ENCODE peak calls at places on chromosome 21, in seven cellular contexts. W is choroid plexus epithelial cell, M is bronchial epithelial cell, H is neural progenitor cell, S is AG04450, Q is tibial artery, A is IMR-90. V is an unnamed sample.

GRCh38 chr21:36310016-36310415 is 10.0 kb upstream of the MORC3 start:
- DNase-seq in S (no peak), A (no peak), H (no peak), W (no peak), M (no peak), Q (no peak), V (no peak)

GRCh38 chr21:43772368-43772870 is 3.7 kb downstream of the CSTB start:
- DNase-seq in M (no peak), S (no peak), Q (no peak), A (no peak), H (no peak), W (no peak), V (no peak)

GRCh38 chr21:35384375-35384774 is 335.3 kb upstream of the RUNX1 start:
- DNase-seq in A (no peak), M (no peak), H (no peak), Q (no peak), S (no peak), W (no peak), V (no peak)

GRCh38 chr21:36767096-36767495 is 68.2 kb downstream of the SIM2 start:
- DNase-seq in S (no peak), H (no peak), A (no peak), W (no peak), Q (no peak), M (no peak), V (no peak)

GRCh38 chr21:41142051-41142795 is 25.7 kb upstream of the BACE2 start:
- DNase-seq in Q (peak; percentile 72), A (peak; percentile 47), W (peak; percentile 12), M (peak; percentile 82), H (peak; percentile 21), S (peak; percentile 6), V (no peak)

GRCh38 chr21:24375201-24375600 is 1232.1 kb downstream of the MRPL39 start:
- DNase-seq in W (no peak), Q (no peak), M (no peak), A (no peak), H (no peak), S (no peak), V (no peak)

GRCh38 chr21:15051652-15052554 is 12.9 kb downstream of the NRIP1 start:
- DNase-seq in H (no peak), M (no peak), W (peak; percentile 53), A (peak; percentile 47), S (no peak), Q (no peak), V (no peak)

GRCh38 chr21:27001526-27001925 is 34.6 kb upstream of the ADAMTS5 start:
- DNase-seq in S (no peak), M (no peak), H (no peak), W (no peak), Q (no peak), A (no peak), V (no peak)

GRCh38 chr21:26881504-26882228 is 36.5 kb upstream of the ADAMTS1 start:
- DNase-seq in M (peak; percentile 23), Q (no peak), W (peak; percentile 62), A (peak; percentile 39), S (peak; percentile 8), H (peak; percentile 17), V (no peak)

GRCh38 chr21:42081931-42082381 is 10.8 kb downstream of the UMODL1 start:
- DNase-seq in H (no peak), M (no peak), S (no peak), Q (no peak), W (no peak), A (no peak), V (no peak)

GRCh38 chr21:42238185-42238934 is 19.4 kb downstream of the ABCG1 start:
- DNase-seq in A (no peak), W (no peak), Q (no peak), S (no peak), H (no peak), M (peak; percentile 35), V (no peak)

GRCh38 chr21:37072239-37072987 is 458 bp downstream of the PIGP start:
- DNase-seq in W (peak; percentile 90), S (no peak), Q (no peak), A (peak; percentile 89), H (peak; percentile 85), M (peak; percentile 54), V (no peak)

GRCh38 chr21:41562101-41563000 is 54.4 kb upstream of the TMPRSS2 start:
- DNase-seq in H (no peak), M (no peak), W (no peak), Q (no peak), A (no peak), S (no peak), V (no peak)

GRCh38 chr21:36889401-36889800 is 77.1 kb downstream of the HLCS start:
- DNase-seq in W (no peak), S (no peak), H (no peak), Q (no peak), M (no peak), A (no peak), V (no peak)

GRCh38 chr21:41752231-41752681 is 14.6 kb downstream of the RIPK4 start:
- DNase-seq in H (no peak), M (peak; percentile 84), S (no peak), W (peak; percentile 17), A (peak; percentile 64), Q (no peak), V (no peak)

GRCh38 chr21:37139902-37140301 is 66.8 kb downstream of the TTC3 start:
- DNase-seq in Q (no peak), W (peak; percentile 83), H (peak; percentile 87), S (no peak), M (no peak), A (peak; percentile 71), V (no peak)

GRCh38 chr21:22438428-22439086 is 1440.3 kb downstream of the NCAM2 start:
- DNase-seq in S (no peak), A (no peak), H (no peak), M (no peak), W (no peak), Q (no peak), V (no peak)
- TF ChIP-seq CTCF in S (no peak), A (no peak), H (peak; percentile 12), M (no peak), W (no peak), Q (no peak), V (no peak)

DNA sequence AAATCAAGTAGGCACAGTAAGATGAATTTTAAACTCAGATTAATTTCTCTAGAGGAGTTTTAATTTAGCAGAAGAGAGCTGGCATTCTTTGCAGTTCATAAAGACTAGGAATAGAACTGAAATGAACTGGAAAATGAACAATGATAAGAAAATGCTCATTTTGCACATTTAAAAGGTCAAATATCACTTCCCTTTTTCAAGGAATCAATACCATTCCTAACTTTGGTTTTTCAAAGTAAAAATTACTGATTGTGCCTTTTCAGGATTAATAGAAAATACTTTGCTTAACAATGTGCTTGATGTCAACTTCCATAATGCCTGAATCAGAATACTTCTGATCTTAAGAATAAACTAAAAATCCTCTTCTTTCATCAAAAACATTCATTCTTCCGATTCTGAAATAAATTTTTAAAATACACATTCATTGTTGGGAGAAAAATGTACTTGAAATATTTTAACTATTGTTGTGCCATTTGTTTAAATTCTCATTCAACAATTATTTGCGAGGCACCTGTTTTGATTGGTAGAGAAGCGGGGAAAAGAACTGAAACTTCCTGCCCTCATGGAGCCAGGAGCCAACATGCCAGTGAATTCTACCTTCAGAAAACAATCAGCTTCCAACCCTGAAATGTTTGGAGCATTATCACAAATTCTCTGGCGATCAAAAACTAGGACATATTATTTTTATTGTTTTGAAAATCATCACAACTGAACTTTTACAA is 2.1 kb downstream of the SCAF4 start:
- DNase-seq in S (no peak), H (no peak), M (no peak), W (no peak), A (no peak), Q (no peak), V (no peak)
- H3K4me3 ChIP-seq in S (peak overlapping the region; percentile 75), H (peak overlapping the region; percentile 99), M (no peak overlapping the region), W (peak overlapping the region; percentile 85), A (peak overlapping the region; percentile 92), Q (peak overlapping the region; percentile 83), V (peak overlapping the region; percentile 86)

GRCh38 chr21:25424674-25425073 is 182.6 kb downstream of the MRPL39 start:
- DNase-seq in W (no peak), M (no peak), A (no peak), S (no peak), Q (no peak), H (no peak), V (no peak)

GRCh38 chr21:25420831-25421230 is 186.4 kb downstream of the MRPL39 start:
- DNase-seq in W (no peak), H (no peak), A (no peak), Q (no peak), S (no peak), M (no peak), V (no peak)

GRCh38 chr21:25422610-25423608 is 184.4 kb downstream of the MRPL39 start:
- DNase-seq in H (no peak), M (no peak), W (no peak), Q (no peak), S (no peak), A (no peak), V (no peak)

GRCh38 chr21:25424045-25424444 is 183.2 kb downstream of the MRPL39 start:
- DNase-seq in A (no peak), S (no peak), Q (no peak), H (no peak), M (no peak), W (no peak), V (peak; percentile 53)

GRCh38 chr21:25421327-25422028 is 185.8 kb downstream of the MRPL39 start:
- DNase-seq in H (peak; percentile 77), A (peak; percentile 68), Q (no peak), S (peak; percentile 21), M (peak; percentile 4), W (peak; percentile 82), V (peak; percentile 86)
- TF ChIP-seq CTCF in H (peak; percentile 75), A (peak; percentile 61), Q (peak; percentile 19), S (peak; percentile 66), M (peak; percentile 31), W (peak; percentile 81), V (peak; percentile 76)

GRCh38 chr21:45974073-45975016 is 7.2 kb upstream of the COL6A1 start:
- DNase-seq in H (peak; percentile 70), W (peak; percentile 78), M (no peak), Q (peak; percentile 87), A (peak; percentile 82), S (no peak), V (no peak)

GRCh38 chr21:45972716-45973474 is 8.7 kb upstream of the COL6A1 start:
- DNase-seq in S (peak; percentile 88), M (no peak), H (peak; percentile 61), A (peak; percentile 92), Q (peak; percentile 82), W (peak; percentile 90), V (no peak)

GRCh38 chr21:45976666-45977335 is 4.8 kb upstream of the COL6A1 start:
- DNase-seq in W (no peak), H (no peak), S (no peak), Q (no peak), M (no peak), A (no peak), V (no peak)

GRCh38 chr21:45973475-45974072 is 8.0 kb upstream of the COL6A1 start:
- DNase-seq in A (peak; percentile 87), Q (peak; percentile 91), S (no peak), H (peak; percentile 85), M (peak; percentile 7), W (peak; percentile 94), V (peak; percentile 18)

DNA sequence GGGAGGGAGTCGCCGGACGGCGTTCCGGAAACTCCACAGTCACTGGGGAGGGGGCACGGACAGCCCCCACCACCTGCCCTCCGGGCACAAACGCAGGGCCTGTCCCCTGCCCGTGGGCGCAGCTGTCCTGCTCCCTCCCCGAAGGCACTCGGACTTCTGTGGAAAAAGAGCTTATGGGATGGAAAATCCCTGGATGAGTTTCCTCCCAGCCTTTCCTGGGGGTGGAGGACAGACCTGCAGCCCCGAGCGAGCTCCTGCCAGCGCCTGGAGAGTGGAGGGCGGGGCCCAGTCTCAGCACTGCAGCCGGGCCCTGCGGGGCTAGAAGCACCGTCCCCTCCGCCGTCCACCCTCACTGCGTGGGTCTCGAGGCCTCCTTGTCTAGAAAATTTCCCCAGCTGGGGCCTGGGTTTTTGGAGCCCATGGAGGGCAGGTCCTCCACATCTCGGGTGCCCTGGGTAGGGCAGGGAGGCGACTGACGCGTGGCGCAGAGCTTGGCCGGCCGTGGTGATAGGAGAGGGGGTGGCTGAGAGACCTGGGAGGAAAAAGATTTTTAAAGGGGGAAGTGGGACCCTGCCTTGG is 6.5 kb upstream of the COL6A1 start:
- DNase-seq in M (no peak), S (no peak), H (peak; percentile 56), W (no peak), A (peak; percentile 43), Q (peak; percentile 85), V (no peak)
- H3K4me3 ChIP-seq in M (no peak overlapping the region), S (no peak overlapping the region), H (peak overlapping the region; percentile 44), W (no peak overlapping the region), A (no peak overlapping the region), Q (peak overlapping the region; percentile 59), V (no peak overlapping the region)

V was measured in GM12864.